ENCODE peak calls at places on chromosomes 6 and 20, in nine cellular contexts. I, F, H, M, D, W, R, E and Y are unnamed samples.

GRCh38 chr6:147154454-147154853 is 49.8 kb upstream of the STXBP5 start:
- DNase-seq in W (no peak), I (peak), E (peak), R (no peak), M (no peak), D (no peak), H (no peak), F (no peak), Y (peak)

GRCh38 chr6:31285496-31285895 is 13.6 kb upstream of the HLA-C start:
- DNase-seq in F (no peak), R (no peak), E (no peak), I (no peak), H (no peak), M (no peak), D (peak), W (no peak), Y (no peak)

GRCh38 chr6:98627129-98627775 is 207.1 kb upstream of the POU3F2 start:
- DNase-seq in M (no peak), E (no peak), F (no peak), H (no peak), W (no peak), I (no peak), R (no peak), D (no peak), Y (no peak)

GRCh38 chr20:18496042-18496441 is 983 bp downstream of the RBBP9 start:
- DNase-seq in D (no peak), R (no peak), F (no peak), I (no peak), E (peak), H (no peak), W (no peak), M (no peak), Y (peak)

GRCh38 chr6:167920165-167920564 is 77.3 kb upstream of the KIF25 start:
- DNase-seq in D (no peak), R (no peak), I (no peak), W (no peak), E (no peak), M (no peak), F (no peak), H (no peak), Y (no peak)

GRCh38 chr6:692356-692851 is 535 bp downstream of the EXOC2 start:
- DNase-seq in I (no peak), D (no peak), E (peak), M (peak), R (peak), F (peak), H (peak), W (peak), Y (peak)

GRCh38 chr6:97053643-97054411 is 129.3 kb downstream of the KLHL32 start:
- DNase-seq in E (no peak), R (no peak), F (no peak), I (peak), H (no peak), W (no peak), M (no peak), D (no peak), Y (peak)

GRCh38 chr6:117328005-117328389 is 62.6 kb downstream of the VGLL2 start:
- DNase-seq in F (no peak), M (no peak), H (no peak), R (no peak), D (no peak), I (no peak), W (no peak), E (no peak), Y (no peak)

GRCh38 chr20:36754656-36755222 is 8.8 kb upstream of the NDRG3 start:
- DNase-seq in I (peak), M (no peak), E (peak), R (no peak), D (no peak), W (no peak), F (no peak), H (peak), Y (peak)

GRCh38 chr20:9025643-9026042 is 43.2 kb upstream of the PLCB4 start:
- DNase-seq in M (no peak), R (no peak), H (no peak), E (peak), W (no peak), D (no peak), F (no peak), I (no peak), Y (peak)

GRCh38 chr6:53492860-53493634 is 51.9 kb downstream of the GCLC start:
- DNase-seq in H (no peak), D (peak), W (no peak), I (peak), R (no peak), E (peak), F (no peak), M (no peak), Y (peak)

GRCh38 chr6:43972179-43972914 is 154.9 kb downstream of the MRPL14 start:
- DNase-seq in E (peak), W (no peak), F (no peak), I (no peak), M (no peak), H (no peak), R (no peak), D (no peak), Y (peak)

GRCh38 chr6:1315560-1316386 is 3.9 kb downstream of the FOXQ1 start:
- DNase-seq in M (no peak), E (no peak), F (no peak), D (no peak), H (no peak), I (no peak), R (no peak), W (no peak), Y (no peak)

GRCh38 chr6:39724787-39725631 is at the start of gene KIF6:
- DNase-seq in E (peak), W (peak), I (peak), F (peak), D (peak), H (peak), M (peak), R (peak), Y (peak)

GRCh38 chr6:163863565-163863964 is 449.0 kb downstream of the QKI start:
- DNase-seq in H (no peak), I (no peak), M (no peak), D (no peak), E (no peak), W (no peak), R (no peak), F (no peak), Y (no peak)

GRCh38 chr20:63223121-63223825 is 7.3 kb upstream of the YTHDF1 start:
- DNase-seq in I (peak), H (peak), W (no peak), D (no peak), F (peak), M (no peak), E (peak), R (no peak), Y (peak)

GRCh38 chr6:79612457-79612856 is 18.7 kb upstream of the SH3BGRL2 start:
- DNase-seq in I (no peak), R (no peak), M (no peak), W (no peak), D (no peak), H (no peak), E (no peak), F (no peak), Y (no peak)

GRCh38 chr20:36310215-36310981 is 4.3 kb downstream of the DLGAP4 start:
- DNase-seq in E (no peak), R (peak), I (no peak), D (no peak), H (no peak), M (no peak), W (no peak), F (no peak), Y (no peak)

GRCh38 chr6:111600588-111601440 is 4.9 kb downstream of the TRAF3IP2 start:
- DNase-seq in F (no peak), W (no peak), E (no peak), I (no peak), M (no peak), H (no peak), R (no peak), D (no peak), Y (peak)

GRCh38 chr6:40948598-40948997 is 90.4 kb downstream of the UNC5CL start:
- DNase-seq in D (no peak), R (no peak), I (no peak), W (no peak), F (no peak), M (no peak), H (no peak), E (no peak), Y (peak)